ENCODE peak calls at places on chromosomes 13 and 19, in seven cellular contexts. U, V, K, T, D, F and I are unnamed samples.

GRCh38 chr13:24284876-24285275 is 24.5 kb upstream of the C1QTNF9 start:
- DNase-seq in U (peak), V (no peak), K (no peak), T (no peak), D (no peak), F (no peak), I (no peak)

GRCh38 chr19:49014870-49015255 is 2.0 kb downstream of the LHB start:
- DNase-seq in U (no peak), V (no peak), K (no peak), T (no peak), D (no peak), F (no peak), I (no peak)

GRCh38 chr13:79409828-79410227 is 3.8 kb upstream of the RBM26 start:
- DNase-seq in U (no peak), V (no peak), K (no peak), T (no peak), D (no peak), F (no peak), I (no peak)

GRCh38 chr19:46355234-46355990 is 8.5 kb downstream of the PPP5C start:
- DNase-seq in U (peak), V (no peak), K (no peak), T (no peak), D (no peak), F (no peak), I (no peak)

GRCh38 chr13:92806215-92806614 is 420.4 kb upstream of the GPC6 start:
- DNase-seq in U (peak), V (no peak), K (peak), T (no peak), D (peak), F (no peak), I (peak)

GRCh38 chr19:32988724-32989123 is 16.7 kb downstream of the FAAP24 start:
- DNase-seq in U (no peak), V (no peak), K (no peak), T (no peak), D (no peak), F (no peak), I (no peak)

GRCh38 chr13:99303863-99304521 is 3.2 kb downstream of the GPR183 start:
- DNase-seq in U (no peak), V (no peak), K (no peak), T (no peak), D (no peak), F (no peak), I (no peak)

GRCh38 chr19:47363758-47364529 is 14.8 kb downstream of the DHX34 start:
- DNase-seq in U (no peak), V (peak), K (peak), T (no peak), D (no peak), F (peak), I (peak)

GRCh38 chr19:35704218-35704617 is at the start of gene ZBTB32:
- DNase-seq in U (no peak), V (peak), K (no peak), T (no peak), D (peak), F (no peak), I (peak)

GRCh38 chr19:35901055-35901644 is 810 bp upstream of the NFKBID start:
- DNase-seq in U (peak), V (peak), K (no peak), T (no peak), D (no peak), F (peak), I (no peak)

GRCh38 chr13:112117258-112117954 is 50.5 kb downstream of the SOX1 start:
- DNase-seq in U (no peak), V (no peak), K (no peak), T (no peak), D (no peak), F (no peak), I (no peak)

GRCh38 chr13:47672245-47672975 is 328.7 kb downstream of the SUCLA2 start:
- DNase-seq in U (no peak), V (no peak), K (no peak), T (no peak), D (no peak), F (no peak), I (no peak)

GRCh38 chr19:43589680-43590079 is 6.3 kb downstream of the IRGQ start:
- DNase-seq in U (no peak), V (no peak), K (no peak), T (no peak), D (peak), F (no peak), I (no peak)

GRCh38 chr13:80361883-80362327 is 21.0 kb upstream of the SPRY2 start:
- DNase-seq in U (no peak), V (peak), K (no peak), T (no peak), D (no peak), F (no peak), I (peak)

GRCh38 chr19:861756-862528 is 2.5 kb downstream of the CFD start:
- DNase-seq in U (no peak), V (peak), K (peak), T (peak), D (peak), F (no peak), I (peak)

GRCh38 chr13:44853641-44854040 is 135.6 kb downstream of the NUFIP1 start:
- DNase-seq in U (peak), V (no peak), K (peak), T (no peak), D (no peak), F (no peak), I (peak)

GRCh38 chr19:46868444-46868843 is 7.6 kb downstream of the ARHGAP35 start:
- DNase-seq in U (no peak), V (no peak), K (no peak), T (no peak), D (no peak), F (no peak), I (no peak)

GRCh38 chr13:30818323-30818960 is 83.1 kb downstream of the ALOX5AP start:
- DNase-seq in U (peak), V (no peak), K (peak), T (no peak), D (no peak), F (no peak), I (peak)

GRCh38 chr19:10262771-10263170 is 8.1 kb upstream of the ICAM1 start:
- DNase-seq in U (peak), V (no peak), K (no peak), T (no peak), D (no peak), F (no peak), I (no peak)

GRCh38 chr13:94703271-94703670 is 9.1 kb downstream of the SOX21 start:
- DNase-seq in U (no peak), V (peak), K (no peak), T (no peak), D (no peak), F (no peak), I (no peak)

GRCh38 chr13:99085139-99085845 is 107.4 kb upstream of the DOCK9 start:
- DNase-seq in U (no peak), V (peak), K (no peak), T (no peak), D (peak), F (no peak), I (no peak)

GRCh38 chr13:51782026-51782710 is 21.8 kb downstream of the DHRS12 start:
- DNase-seq in U (no peak), V (no peak), K (no peak), T (no peak), D (no peak), F (no peak), I (no peak)

GRCh38 chr13:109672545-109672944 is 113.8 kb downstream of the IRS2 start:
- DNase-seq in U (no peak), V (no peak), K (no peak), T (no peak), D (no peak), F (no peak), I (no peak)

GRCh38 chr19:31676271-31677004 is 327.2 kb upstream of the TSHZ3 start:
- DNase-seq in U (no peak), V (peak), K (no peak), T (no peak), D (no peak), F (no peak), I (no peak)

GRCh38 chr19:17794731-17795494 is at the start of gene B3GNT3:
- DNase-seq in U (peak), V (peak), K (peak), T (no peak), D (no peak), F (peak), I (peak)